ENCODE peak calls at places on chromosomes 11 and 22, in seven cellular contexts. I, T, X, L, U, G and S are unnamed samples.

GRCh38 chr22:31344369-31345330 is 1.5 kb downstream of the PATZ1 start:
- DNase-seq in I (no peak), T (peak; percentile 41), X (peak; percentile 50), L (no peak), U (peak; percentile 65), G (no peak), S (peak; percentile 35)

GRCh38 chr11:127332896-127333295 is 332.3 kb upstream of the KIRREL3 start:
- DNase-seq in I (no peak), T (no peak), X (no peak), L (no peak), U (no peak), G (no peak), S (no peak)

GRCh38 chr22:32175751-32176644 is 16.9 kb upstream of the C22orf42 start:
- DNase-seq in I (peak; percentile 85), T (peak; percentile 69), X (no peak), L (no peak), U (no peak), G (no peak), S (no peak)

GRCh38 chr22:47064016-47064415 is 301.6 kb downstream of the TBC1D22A start:
- DNase-seq in I (no peak), T (peak; percentile 25), X (no peak), L (no peak), U (no peak), G (no peak), S (peak; percentile 1)

GRCh38 chr11:100515087-100515486 is 172.0 kb upstream of the ARHGAP42 start:
- DNase-seq in I (peak; percentile 58), T (peak; percentile 49), X (peak; percentile 1), L (no peak), U (no peak), G (peak; percentile 47), S (no peak)

GRCh38 chr22:19063581-19064353 is 58.4 kb downstream of the DGCR2 start:
- DNase-seq in I (no peak), T (no peak), X (no peak), L (peak; percentile 52), U (no peak), G (no peak), S (no peak)

GRCh38 chr11:122895591-122895990 is 13.0 kb downstream of the JHY start:
- DNase-seq in I (no peak), T (no peak), X (no peak), L (no peak), U (no peak), G (no peak), S (no peak)

GRCh38 chr11:71193431-71193830 is 58.9 kb downstream of the SHANK2 start:
- DNase-seq in I (no peak), T (no peak), X (no peak), L (no peak), U (no peak), G (no peak), S (no peak)

GRCh38 chr22:29820941-29821789 is 16.9 kb downstream of the ASCC2 start:
- DNase-seq in I (no peak), T (no peak), X (peak; percentile 83), L (no peak), U (no peak), G (peak; percentile 100), S (peak; percentile 90)

GRCh38 chr11:93234602-93235207 is 36.9 kb upstream of the SLC36A4 start:
- DNase-seq in I (peak; percentile 94), T (peak; percentile 81), X (peak; percentile 90), L (no peak), U (peak; percentile 80), G (peak; percentile 70), S (peak; percentile 64)

GRCh38 chr11:40170076-40170475 is 1289.4 kb downstream of the LRRC4C start:
- DNase-seq in I (no peak), T (no peak), X (no peak), L (no peak), U (no peak), G (no peak), S (no peak)

GRCh38 chr22:45597460-45598192 is 74.0 kb upstream of the ATXN10 start:
- DNase-seq in I (no peak), T (no peak), X (no peak), L (no peak), U (no peak), G (peak; percentile 88), S (no peak)

GRCh38 chr22:47384977-47385376 is 622.5 kb downstream of the TBC1D22A start:
- DNase-seq in I (no peak), T (no peak), X (no peak), L (no peak), U (no peak), G (no peak), S (no peak)

GRCh38 chr22:47850644-47851151 is 1088.2 kb downstream of the TBC1D22A start:
- DNase-seq in I (no peak), T (no peak), X (no peak), L (no peak), U (no peak), G (no peak), S (no peak)

GRCh38 chr22:18031670-18032454 is 7.5 kb upstream of the MICAL3 start:
- DNase-seq in I (no peak), T (no peak), X (peak; percentile 98), L (no peak), U (no peak), G (peak; percentile 90), S (peak; percentile 26)

GRCh38 chr11:123421589-123421988 is 8.5 kb upstream of the GRAMD1B start:
- DNase-seq in I (no peak), T (no peak), X (no peak), L (no peak), U (no peak), G (no peak), S (no peak)

GRCh38 chr22:41943661-41944209 is 3.2 kb downstream of the CENPM start:
- DNase-seq in I (no peak), T (no peak), X (peak; percentile 69), L (no peak), U (no peak), G (no peak), S (no peak)
- H3K4me1 ChIP-seq in I (no peaks in the 10 kb centered on the region), T (peaks cover 3% of the 10 kb centered on the region), X (peaks cover 11% of the 10 kb centered on the region), L (peaks cover 19% of the 10 kb centered on the region), U (peaks cover 74% of the 10 kb centered on the region), G (peaks cover 18% of the 10 kb centered on the region), S (peaks cover 33% of the 10 kb centered on the region)

GRCh38 chr11:77345621-77346020 is 44.1 kb upstream of the GDPD4 start:
- DNase-seq in I (no peak), T (no peak), X (peak; percentile 69), L (no peak), U (no peak), G (no peak), S (no peak)
- H3K4me1 ChIP-seq in I (no peaks in the 10 kb centered on the region), T (no peaks in the 10 kb centered on the region), X (peaks cover 30% of the 10 kb centered on the region), L (no peaks in the 10 kb centered on the region), U (no peaks in the 10 kb centered on the region), G (no peaks in the 10 kb centered on the region), S (no peaks in the 10 kb centered on the region)

DNA sequence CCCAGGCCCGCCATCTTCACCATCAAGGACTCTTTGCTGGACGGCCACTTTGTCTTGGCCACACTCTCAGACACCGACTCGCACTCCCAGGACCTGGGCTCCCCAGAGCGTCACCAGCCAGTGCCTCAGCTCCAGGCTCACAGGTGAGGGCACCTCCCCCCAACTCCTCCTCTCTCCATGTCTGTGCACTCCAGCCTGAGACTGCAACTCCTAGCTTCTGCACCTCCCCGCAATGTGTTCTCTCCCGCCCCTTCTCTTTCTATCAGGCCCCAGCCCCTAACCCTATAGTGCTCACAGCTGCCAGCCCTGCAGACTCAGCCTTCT is 4.4 kb downstream of the RAD9A start:
- DNase-seq in I (no peak), T (no peak), X (no peak), L (no peak), U (peak; percentile 0), G (no peak), S (no peak)
- H3K4me1 ChIP-seq in I (peaks cover 10% of the 10 kb centered on the region), T (peaks cover 2% of the 10 kb centered on the region), X (peaks cover 3% of the 10 kb centered on the region), L (peaks cover 51% of the 10 kb centered on the region), U (peaks cover 32% of the 10 kb centered on the region), G (peaks cover 14% of the 10 kb centered on the region), S (peaks cover 63% of the 10 kb centered on the region)

GRCh38 chr11:117862019-117862725 is 14.3 kb downstream of the FXYD6 start:
- DNase-seq in I (peak; percentile 40), T (no peak), X (no peak), L (peak; percentile 93), U (no peak), G (no peak), S (no peak)

GRCh38 chr11:117859061-117859460 is 17.4 kb downstream of the FXYD6 start:
- DNase-seq in I (peak; percentile 27), T (no peak), X (no peak), L (peak; percentile 72), U (no peak), G (no peak), S (no peak)

GRCh38 chr11:117861151-117862018 is 15.1 kb downstream of the FXYD6 start:
- DNase-seq in I (peak; percentile 93), T (peak; percentile 96), X (no peak), L (peak; percentile 81), U (no peak), G (no peak), S (peak; percentile 69)

GRCh38 chr11:117859713-117860112 is 16.7 kb downstream of the FXYD6 start:
- DNase-seq in I (no peak), T (no peak), X (no peak), L (peak; percentile 52), U (no peak), G (no peak), S (no peak)

GRCh38 chr11:117860139-117860538 is 16.3 kb downstream of the FXYD6 start:
- DNase-seq in I (no peak), T (no peak), X (no peak), L (no peak), U (no peak), G (no peak), S (no peak)
- H3K4me1 ChIP-seq in I (peaks cover 4% of the 10 kb centered on the region), T (peaks cover 3% of the 10 kb centered on the region), X (no peaks in the 10 kb centered on the region), L (peaks cover 27% of the 10 kb centered on the region), U (no peaks in the 10 kb centered on the region), G (no peaks in the 10 kb centered on the region), S (peaks cover 90% of the 10 kb centered on the region)

GRCh38 chr22:23847991-23848864 is 9.4 kb upstream of the DERL3 start:
- DNase-seq in I (peak; percentile 70), T (peak; percentile 71), X (no peak), L (no peak), U (peak; percentile 83), G (no peak), S (no peak)
- H3K4me1 ChIP-seq in I (no peaks in the 10 kb centered on the region), T (no peaks in the 10 kb centered on the region), X (no peaks in the 10 kb centered on the region), L (peaks cover 47% of the 10 kb centered on the region), U (peaks cover 85% of the 10 kb centered on the region), G (peaks cover 10% of the 10 kb centered on the region), S (peaks cover 50% of the 10 kb centered on the region)

GRCh38 chr11:1486054-1486825 is at the start of gene MOB2:
- DNase-seq in I (no peak), T (no peak), X (no peak), L (no peak), U (no peak), G (no peak), S (peak; percentile 32)

GRCh38 chr11:1485504-1485885 is 1.1 kb downstream of the MOB2 start:
- DNase-seq in I (no peak), T (no peak), X (no peak), L (no peak), U (no peak), G (no peak), S (peak; percentile 14)

GRCh38 chr11:1484061-1484671 is 2.4 kb downstream of the MOB2 start:
- DNase-seq in I (no peak), T (no peak), X (no peak), L (no peak), U (no peak), G (no peak), S (peak; percentile 8)

GRCh38 chr11:1483445-1483961 is 3.1 kb downstream of the MOB2 start:
- DNase-seq in I (no peak), T (no peak), X (no peak), L (no peak), U (no peak), G (no peak), S (peak; percentile 15)

GRCh38 chr11:1484716-1485503 is 1.7 kb downstream of the MOB2 start:
- DNase-seq in I (no peak), T (no peak), X (no peak), L (no peak), U (no peak), G (no peak), S (peak; percentile 33)
- H3K4me1 ChIP-seq in I (no peaks in the 10 kb centered on the region), T (no peaks in the 10 kb centered on the region), X (no peaks in the 10 kb centered on the region), L (peaks cover 65% of the 10 kb centered on the region), U (no peaks in the 10 kb centered on the region), G (no peaks in the 10 kb centered on the region), S (peaks cover 91% of the 10 kb centered on the region)